ENCODE peak calls at places on chromosome 18, in nine cellular contexts. I is LoVo, V is KBM-7, N is GM10248, E is NCI-H510A treated with DMSO at 0.1 percent for 48 hours, S is GM04503, G is epithelial cell of esophagus, M is GM12865, F is neural crest cell. C is an unnamed sample.
A peak's percentile ranks its signal among the peaks of the same experiment; 100 is the strongest.

GRCh38 chr18:32326450-32327309 is 136.8 kb downstream of the MEP1B start:
- DNase-seq in I (no peak), V (no peak), N (no peak), E (no peak), S (no peak), G (no peak), M (no peak), F (no peak), C (no peak)

GRCh38 chr18:46060359-46060841 is 11.7 kb downstream of the PSTPIP2 start:
- DNase-seq in I (no peak), V (peak; percentile 40), N (no peak), E (no peak), S (no peak), G (no peak), M (no peak), F (no peak), C (no peak)

GRCh38 chr18:49241852-49242251 is 218.6 kb downstream of the DYM start:
- DNase-seq in I (no peak), V (no peak), N (no peak), E (no peak), S (no peak), G (peak; percentile 79), M (no peak), F (no peak), C (no peak)

GRCh38 chr18:407825-408224 is 92.7 kb downstream of the COLEC12 start:
- DNase-seq in I (no peak), V (no peak), N (no peak), E (no peak), S (no peak), G (no peak), M (no peak), F (no peak), C (no peak)

GRCh38 chr18:6652098-6652497 is 77.4 kb upstream of the ARHGAP28 start:
- DNase-seq in I (no peak), V (no peak), N (no peak), E (no peak), S (no peak), G (peak; percentile 11), M (no peak), F (no peak), C (no peak)

GRCh38 chr18:32868424-32868823 is 95.6 kb upstream of the KLHL14 start:
- DNase-seq in I (no peak), V (no peak), N (no peak), E (no peak), S (no peak), G (no peak), M (no peak), F (no peak), C (peak; percentile 31)

GRCh38 chr18:10351221-10351795 is 103.1 kb upstream of the APCDD1 start:
- DNase-seq in I (no peak), V (no peak), N (no peak), E (no peak), S (no peak), G (no peak), M (no peak), F (no peak), C (no peak)

GRCh38 chr18:48627216-48627615 is 88.4 kb downstream of the CTIF start:
- DNase-seq in I (no peak), V (no peak), N (no peak), E (no peak), S (no peak), G (peak; percentile 56), M (no peak), F (no peak), C (no peak)

GRCh38 chr18:50659091-50660003 is 99.5 kb downstream of the MAPK4 start:
- DNase-seq in I (peak; percentile 30), V (no peak), N (no peak), E (no peak), S (no peak), G (peak; percentile 64), M (no peak), F (no peak), C (no peak)

GRCh38 chr18:24878289-24878688 is 417.9 kb downstream of the HRH4 start:
- DNase-seq in I (peak; percentile 18), V (peak; percentile 58), N (peak; percentile 14), E (peak; percentile 11), S (no peak), G (peak; percentile 39), M (peak; percentile 38), F (peak; percentile 30), C (peak; percentile 14)

GRCh38 chr18:28114472-28114871 is 62.5 kb downstream of the CDH2 start:
- DNase-seq in I (no peak), V (no peak), N (no peak), E (no peak), S (no peak), G (peak; percentile 78), M (no peak), F (no peak), C (no peak)

GRCh38 chr18:50432915-50433314 is 58.1 kb downstream of the SKA1 start:
- DNase-seq in I (no peak), V (no peak), N (no peak), E (no peak), S (no peak), G (peak; percentile 47), M (no peak), F (no peak), C (no peak)

GRCh38 chr18:13462686-13463085 is 244.1 kb downstream of the LDLRAD4 start:
- DNase-seq in I (no peak), V (no peak), N (no peak), E (no peak), S (no peak), G (no peak), M (no peak), F (no peak), C (no peak)

GRCh38 chr18:944440-944839 is 39.8 kb downstream of the ADCYAP1 start:
- DNase-seq in I (peak; percentile 19), V (no peak), N (no peak), E (no peak), S (peak; percentile 47), G (peak; percentile 52), M (no peak), F (no peak), C (no peak)

GRCh38 chr18:36544036-36544725 is 246.7 kb downstream of the FHOD3 start:
- DNase-seq in I (no peak), V (no peak), N (no peak), E (peak; percentile 67), S (no peak), G (peak; percentile 91), M (no peak), F (no peak), C (no peak)

GRCh38 chr18:79399275-79400081 is 3.7 kb downstream of the NFATC1 start:
- DNase-seq in I (no peak), V (no peak), N (no peak), E (no peak), S (no peak), G (no peak), M (peak; percentile 34), F (no peak), C (peak; percentile 58)

GRCh38 chr18:26479686-26480079 is 68.7 kb downstream of the KCTD1 start:
- DNase-seq in I (peak; percentile 1), V (no peak), N (no peak), E (no peak), S (no peak), G (no peak), M (no peak), F (no peak), C (no peak)

GRCh38 chr18:1422634-1423033 is 518.0 kb downstream of the ADCYAP1 start:
- DNase-seq in I (no peak), V (no peak), N (no peak), E (no peak), S (no peak), G (no peak), M (no peak), F (no peak), C (no peak)

GRCh38 chr18:8480506-8481328 is 128.5 kb upstream of the RAB12 start:
- DNase-seq in I (no peak), V (peak; percentile 31), N (no peak), E (peak; percentile 95), S (no peak), G (peak; percentile 67), M (peak; percentile 33), F (peak; percentile 30), C (no peak)

GRCh38 chr18:24491882-24492281 is 31.4 kb downstream of the HRH4 start:
- DNase-seq in I (no peak), V (no peak), N (peak; percentile 38), E (peak; percentile 37), S (no peak), G (no peak), M (peak; percentile 91), F (no peak), C (peak; percentile 13)

GRCh38 chr18:34039194-34039593 is 185.5 kb downstream of the NOL4 start:
- DNase-seq in I (peak; percentile 22), V (peak; percentile 1), N (no peak), E (no peak), S (no peak), G (no peak), M (peak; percentile 48), F (no peak), C (no peak)

GRCh38 chr18:72863754-72864153 is 4.0 kb downstream of the NETO1 start:
- DNase-seq in I (no peak), V (no peak), N (no peak), E (no peak), S (no peak), G (no peak), M (no peak), F (no peak), C (no peak)

GRCh38 chr18:31301201-31301655 is 16.7 kb upstream of the DSG1 start:
- DNase-seq in I (no peak), V (no peak), N (no peak), E (no peak), S (no peak), G (peak; percentile 64), M (no peak), F (no peak), C (no peak)

GRCh38 chr18:37537868-37538525 is 27.6 kb downstream of the CELF4 start:
- DNase-seq in I (peak; percentile 68), V (peak; percentile 69), N (peak; percentile 87), E (peak; percentile 86), S (no peak), G (peak; percentile 67), M (peak; percentile 71), F (peak; percentile 92), C (peak; percentile 69)

GRCh38 chr18:7037470-7037869 is 80.1 kb downstream of the LAMA1 start:
- DNase-seq in I (no peak), V (no peak), N (no peak), E (no peak), S (no peak), G (no peak), M (no peak), F (no peak), C (no peak)

C was measured in germinal center.